ENCODE peak calls at places on chromosome 5, in ten cellular contexts. N, K, G, P, Q, I, T, S, W and V are unnamed samples.

GRCh38 chr5:109695005-109695926 is 5.5 kb downstream of the MAN2A1 start:
- DNase-seq in N (peak; percentile 42), K (no peak), G (no peak), P (no peak), Q (no peak), I (no peak), T (no peak), S (no peak), W (peak; percentile 71), V (no peak)

GRCh38 chr5:160655717-160656116 is 196.3 kb downstream of the ATP10B start:
- DNase-seq in N (no peak), K (no peak), G (no peak), P (no peak), Q (no peak), I (no peak), T (no peak), S (no peak), W (no peak), V (no peak)

GRCh38 chr5:95858023-95858461 is 35.5 kb upstream of the GLRX start:
- DNase-seq in N (no peak), K (peak; percentile 66), G (no peak), P (no peak), Q (peak; percentile 93), I (peak; percentile 97), T (no peak), S (peak; percentile 61), W (no peak), V (no peak)

GRCh38 chr5:176725521-176725920 is 78.2 kb downstream of the TSPAN17 start:
- DNase-seq in N (no peak), K (no peak), G (no peak), P (no peak), Q (no peak), I (no peak), T (peak; percentile 11), S (peak; percentile 23), W (no peak), V (no peak)

GRCh38 chr5:40447438-40447837 is 232.3 kb upstream of the PTGER4 start:
- DNase-seq in N (no peak), K (peak; percentile 68), G (no peak), P (no peak), Q (peak; percentile 32), I (peak; percentile 33), T (peak; percentile 70), S (no peak), W (no peak), V (no peak)

GRCh38 chr5:141858084-141858765 is 20.0 kb downstream of the PCDH1 start:
- DNase-seq in N (no peak), K (no peak), G (no peak), P (no peak), Q (no peak), I (no peak), T (no peak), S (no peak), W (no peak), V (no peak)

GRCh38 chr5:132871885-132872284 is 1.6 kb upstream of the LEAP2 start:
- DNase-seq in N (no peak), K (no peak), G (no peak), P (no peak), Q (no peak), I (no peak), T (no peak), S (no peak), W (no peak), V (no peak)

GRCh38 chr5:42924686-42925085 is 113.0 kb upstream of the SELENOP start:
- DNase-seq in N (no peak), K (no peak), G (no peak), P (no peak), Q (no peak), I (no peak), T (no peak), S (no peak), W (no peak), V (no peak)

GRCh38 chr5:108312258-108312657 is 69.6 kb downstream of the FBXL17 start:
- DNase-seq in N (no peak), K (no peak), G (no peak), P (no peak), Q (no peak), I (no peak), T (no peak), S (no peak), W (no peak), V (no peak)

GRCh38 chr5:3858524-3858923 is 262.9 kb downstream of the IRX1 start:
- DNase-seq in N (no peak), K (no peak), G (no peak), P (no peak), Q (no peak), I (no peak), T (no peak), S (no peak), W (no peak), V (no peak)

GRCh38 chr5:178483620-178484019 is 106.6 kb downstream of the COL23A1 start:
- DNase-seq in N (no peak), K (no peak), G (no peak), P (peak; percentile 60), Q (no peak), I (no peak), T (no peak), S (no peak), W (peak; percentile 26), V (no peak)

GRCh38 chr5:64784451-64785025 is 15.8 kb downstream of the CWC27 start:
- DNase-seq in N (peak; percentile 12), K (peak; percentile 79), G (no peak), P (peak; percentile 66), Q (peak; percentile 58), I (peak; percentile 91), T (peak; percentile 66), S (peak; percentile 93), W (peak; percentile 78), V (no peak)

GRCh38 chr5:74766348-74766886 is 500 bp downstream of the GFM2 start:
- DNase-seq in N (peak; percentile 59), K (no peak), G (no peak), P (no peak), Q (peak; percentile 33), I (peak; percentile 73), T (peak; percentile 58), S (peak; percentile 32), W (peak; percentile 67), V (peak; percentile 28)

GRCh38 chr5:2000591-2000990 is 117.9 kb upstream of the IRX4 start:
- DNase-seq in N (no peak), K (no peak), G (no peak), P (no peak), Q (no peak), I (no peak), T (no peak), S (no peak), W (no peak), V (no peak)

GRCh38 chr5:154702477-154702876 is 52.7 kb upstream of the LARP1 start:
- DNase-seq in N (no peak), K (no peak), G (no peak), P (no peak), Q (no peak), I (no peak), T (no peak), S (no peak), W (no peak), V (no peak)

GRCh38 chr5:17037751-17038150 is 101.7 kb upstream of the MYO10 start:
- DNase-seq in N (no peak), K (no peak), G (no peak), P (no peak), Q (no peak), I (no peak), T (peak; percentile 49), S (no peak), W (peak; percentile 47), V (no peak)

GRCh38 chr5:141875795-141876627 is 2.2 kb downstream of the PCDH1 start:
- DNase-seq in N (no peak), K (no peak), G (no peak), P (no peak), Q (no peak), I (no peak), T (peak; percentile 17), S (peak; percentile 77), W (no peak), V (no peak)

GRCh38 chr5:132661231-132662003 is 3.4 kb downstream of the IL13 start:
- DNase-seq in N (no peak), K (no peak), G (no peak), P (no peak), Q (no peak), I (no peak), T (no peak), S (no peak), W (no peak), V (no peak)

GRCh38 chr5:35598707-35599370 is 18.8 kb upstream of the SPEF2 start:
- DNase-seq in N (no peak), K (no peak), G (no peak), P (no peak), Q (no peak), I (no peak), T (no peak), S (peak; percentile 8), W (no peak), V (no peak)
- TF ChIP-seq CTCF in N (no peak), K (no peak), G (no peak), P (no peak), Q (no peak), I (no peak), T (no peak), S (peak; percentile 35), W (peak; percentile 16), V (no peak)

DNA sequence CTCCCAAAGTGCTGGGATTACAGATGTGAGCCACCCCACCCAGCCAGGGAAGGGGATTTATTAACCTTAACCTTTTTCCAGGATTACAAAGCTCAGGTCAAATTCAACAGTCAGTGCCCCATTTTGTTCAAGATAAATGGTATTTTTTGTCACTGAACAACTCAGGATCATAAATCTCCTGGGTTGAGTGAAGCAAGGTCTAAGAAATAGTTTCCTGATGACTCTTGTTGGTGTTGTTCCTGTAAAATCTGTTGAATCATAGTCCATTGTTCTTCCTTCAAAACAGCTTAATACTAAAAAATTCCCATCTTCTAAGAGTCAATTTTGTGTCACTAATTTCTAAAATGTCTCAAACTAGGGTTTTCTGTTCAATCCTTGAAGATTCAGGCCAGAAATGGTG is 33.9 kb upstream of the JMY start:
- DNase-seq in N (no peak), K (peak; percentile 9), G (no peak), P (no peak), Q (peak; percentile 42), I (no peak), T (peak; percentile 77), S (peak; percentile 10), W (no peak), V (no peak)
- TF ChIP-seq CTCF in N (no peak), K (no peak), G (no peak), P (no peak), Q (no peak), I (no peak), T (no peak), S (no peak), W (no peak), V (no peak)

DNA sequence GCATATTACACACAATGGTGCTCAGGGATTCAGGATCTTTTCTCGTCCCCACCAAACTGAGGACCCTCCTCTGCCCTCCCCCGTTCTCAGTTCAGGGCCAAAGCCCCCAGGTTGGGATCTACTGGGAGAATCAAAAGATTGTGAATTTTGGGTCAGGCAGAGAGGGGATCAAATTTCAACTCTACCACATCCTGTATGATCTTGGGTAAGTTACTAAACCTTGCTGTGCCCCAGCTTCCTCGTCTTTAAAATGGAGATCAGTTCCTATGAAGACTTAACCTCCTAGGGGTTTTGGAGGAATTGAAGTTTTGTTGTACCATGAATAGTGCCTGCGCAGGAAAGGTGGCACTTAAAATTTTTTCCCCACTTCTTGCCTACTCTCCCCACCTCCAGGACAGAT is 62.4 kb downstream of the RAI14 start:
- DNase-seq in N (no peak), K (no peak), G (no peak), P (no peak), Q (no peak), I (no peak), T (no peak), S (no peak), W (no peak), V (no peak)
- TF ChIP-seq CTCF in N (no peak), K (no peak), G (no peak), P (no peak), Q (no peak), I (no peak), T (no peak), S (no peak), W (no peak), V (no peak)

GRCh38 chr5:84379749-84380148 is 4.9 kb downstream of the EDIL3 start:
- DNase-seq in N (no peak), K (peak; percentile 36), G (no peak), P (no peak), Q (no peak), I (peak; percentile 54), T (no peak), S (no peak), W (no peak), V (no peak)
- TF ChIP-seq CTCF in N (no peak), K (peak; percentile 35), G (no peak), P (no peak), Q (no peak), I (peak; percentile 22), T (no peak), S (peak; percentile 47), W (no peak), V (peak; percentile 23)